ENCODE peak calls at places on chromosomes 1 and 21, in four cellular contexts. F, V, P and X are unnamed samples.
A peak's percentile ranks its signal among the peaks of the same experiment; 100 is the strongest.

GRCh38 chr1:32828341-32828740 is 10.9 kb downstream of the S100PBP start:
- DNase-seq in F (no peak), V (no peak), P (no peak), X (no peak)

GRCh38 chr1:113903496-113904291 is 905 bp downstream of the AP4B1 start:
- DNase-seq in F (no peak), V (no peak), P (no peak), X (no peak)

GRCh38 chr21:37257967-37258877 is 8.9 kb downstream of the VPS26C start:
- DNase-seq in F (peak; percentile 60), V (peak; percentile 91), P (peak; percentile 58), X (no peak)

GRCh38 chr1:22817462-22817861 is 106.8 kb downstream of the EPHB2 start:
- DNase-seq in F (no peak), V (no peak), P (no peak), X (no peak)

GRCh38 chr1:90176530-90176929 is 181.6 kb downstream of the ZNF326 start:
- DNase-seq in F (no peak), V (no peak), P (no peak), X (no peak)

GRCh38 chr1:186872356-186872755 is 43.6 kb downstream of the PLA2G4A start:
- DNase-seq in F (no peak), V (peak; percentile 32), P (no peak), X (no peak)

GRCh38 chr1:151048645-151049032 is 1.1 kb downstream of the C1orf56 start:
- DNase-seq in F (no peak), V (no peak), P (no peak), X (no peak)

GRCh38 chr1:204733869-204734596 is 48.5 kb upstream of the LRRN2 start:
- DNase-seq in F (no peak), V (no peak), P (no peak), X (no peak)

GRCh38 chr1:202811296-202812175 is 782 bp downstream of the PCAT6 start:
- DNase-seq in F (no peak), V (no peak), P (peak; percentile 27), X (no peak)

GRCh38 chr1:109659997-109660755 is 4.3 kb downstream of the GSTM4 start:
- DNase-seq in F (peak; percentile 79), V (no peak), P (no peak), X (peak; percentile 25)

GRCh38 chr21:39186676-39187075 is 3.4 kb upstream of the PSMG1 start:
- DNase-seq in F (no peak), V (no peak), P (no peak), X (no peak)

GRCh38 chr1:161091796-161092507 is 2.6 kb upstream of the NECTIN4 start:
- DNase-seq in F (no peak), V (no peak), P (no peak), X (no peak)

GRCh38 chr1:180672505-180672904 is 40.7 kb downstream of the XPR1 start:
- DNase-seq in F (no peak), V (no peak), P (no peak), X (no peak)

GRCh38 chr21:14890141-14890540 is 174.7 kb downstream of the NRIP1 start:
- DNase-seq in F (no peak), V (no peak), P (no peak), X (no peak)

GRCh38 chr1:169892819-169893644 is 664 bp downstream of the SCYL3 start:
- DNase-seq in F (peak; percentile 48), V (peak; percentile 11), P (peak; percentile 39), X (no peak)

GRCh38 chr1:215402147-215402546 is 165.0 kb upstream of the KCTD3 start:
- DNase-seq in F (no peak), V (no peak), P (no peak), X (no peak)

GRCh38 chr1:119732465-119733168 is 20.9 kb downstream of the PHGDH start:
- DNase-seq in F (no peak), V (no peak), P (no peak), X (no peak)

GRCh38 chr21:42009018-42009830 is 936 bp downstream of the ZBTB21 start:
- DNase-seq in F (peak; percentile 56), V (peak; percentile 78), P (peak; percentile 43), X (no peak)

GRCh38 chr1:171245458-171246064 is 2.7 kb upstream of the FMO1 start:
- DNase-seq in F (no peak), V (peak; percentile 59), P (no peak), X (no peak)

GRCh38 chr1:93669369-93669768 is 12.3 kb downstream of the BCAR3 start:
- DNase-seq in F (no peak), V (peak; percentile 52), P (no peak), X (peak; percentile 61)

GRCh38 chr1:102472524-102472923 is 475.8 kb upstream of the OLFM3 start:
- DNase-seq in F (no peak), V (no peak), P (no peak), X (no peak)

GRCh38 chr1:176374967-176375569 is 87.9 kb upstream of the PAPPA2 start:
- DNase-seq in F (no peak), V (peak; percentile 88), P (peak; percentile 70), X (peak; percentile 22)

GRCh38 chr1:159071970-159072582 is 4.5 kb downstream of the AIM2 start:
- DNase-seq in F (no peak), V (peak; percentile 70), P (no peak), X (peak; percentile 36)

GRCh38 chr21:45448810-45449657 is 44.1 kb downstream of the COL18A1 start:
- DNase-seq in F (no peak), V (no peak), P (no peak), X (no peak)

GRCh38 chr1:55347786-55348185 is 132.6 kb upstream of the USP24 start:
- DNase-seq in F (no peak), V (no peak), P (no peak), X (no peak)

GRCh38 chr1:197781998-197782718 is 6.9 kb upstream of the DENND1B start:
- DNase-seq in F (no peak), V (no peak), P (no peak), X (no peak)

GRCh38 chr1:85862456-85862855 is 154.2 kb upstream of the ZNHIT6 start:
- DNase-seq in F (no peak), V (no peak), P (no peak), X (peak; percentile 45)
- H3K4me3 ChIP-seq in F (no peak overlapping the region), V (no peak overlapping the region), P (no peak overlapping the region), X (no peak overlapping the region)

GRCh38 chr1:43970911-43971310 is 1.1 kb downstream of the DPH2 start:
- DNase-seq in F (no peak), V (no peak), P (no peak), X (no peak)
- H3K4me3 ChIP-seq in F (no peak overlapping the region), V (no peak overlapping the region), P (peak overlapping the region; percentile 88), X (peak overlapping the region; percentile 98)

DNA sequence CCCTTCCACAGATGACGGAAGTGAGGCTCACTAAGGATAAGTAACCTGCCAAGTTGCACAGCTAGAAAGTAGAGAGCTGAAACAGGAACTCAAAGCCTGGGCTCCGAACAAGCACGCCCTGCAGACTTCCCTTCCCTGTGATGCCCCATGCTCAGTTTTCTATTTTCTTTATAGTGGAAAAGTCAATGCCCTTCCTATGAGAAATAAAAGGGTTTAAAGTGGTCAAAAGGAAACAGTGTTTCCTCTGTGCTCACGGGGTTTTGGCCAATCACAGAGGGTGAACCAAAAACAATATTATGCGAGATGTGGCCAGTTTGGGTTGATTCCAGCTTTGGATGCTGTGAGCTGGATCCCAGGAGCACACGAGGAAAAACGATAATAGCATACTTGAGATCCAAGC is 44.5 kb downstream of the DDR2 start:
- DNase-seq in F (peak; percentile 56), V (no peak), P (no peak), X (no peak)
- H3K4me3 ChIP-seq in F (no peak overlapping the region), V (no peak overlapping the region), P (peak overlapping the region; percentile 18), X (no peak overlapping the region)

GRCh38 chr1:50423670-50424000 is 392 bp upstream of the DMRTA2 start:
- DNase-seq in F (no peak), V (no peak), P (no peak), X (no peak)
- H3K4me3 ChIP-seq in F (no peak overlapping the region), V (peak overlapping the region; percentile 49), P (peak overlapping the region; percentile 56), X (no peak overlapping the region)

DNA sequence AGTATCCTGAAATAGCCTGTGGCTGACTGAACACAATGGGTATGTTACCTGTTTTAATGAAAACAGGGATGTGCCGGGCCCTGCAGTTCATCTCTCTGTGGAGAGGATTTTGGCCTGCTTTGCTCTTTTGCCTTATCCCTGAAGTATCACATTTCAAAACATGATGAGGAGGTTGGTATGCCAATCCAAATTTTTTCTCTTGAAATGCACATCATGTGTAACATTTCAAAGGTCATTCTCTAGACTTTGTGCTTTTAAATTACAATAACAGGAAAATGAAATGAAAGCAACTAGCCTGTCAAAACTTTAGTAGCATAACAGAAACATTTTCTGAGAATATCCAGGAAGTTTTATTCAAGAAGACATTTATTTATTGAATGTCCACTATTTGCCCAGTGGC is 118.9 kb downstream of the SLC44A5 start:
- DNase-seq in F (no peak), V (no peak), P (no peak), X (no peak)
- H3K4me3 ChIP-seq in F (no peak overlapping the region), V (no peak overlapping the region), P (no peak overlapping the region), X (no peak overlapping the region)